ENCODE peak calls at places on chromosome 10, in six cellular contexts. G, X, A, B, O and Q are unnamed samples.

GRCh38 chr10:78639629-78640028 is 429.1 kb upstream of the ZMIZ1 start:
- DNase-seq in G (no peak), X (no peak), A (no peak), B (no peak), O (no peak), Q (no peak)

GRCh38 chr10:129646921-129647320 is 179.9 kb downstream of the MGMT start:
- DNase-seq in G (no peak), X (no peak), A (no peak), B (no peak), O (no peak), Q (no peak)

GRCh38 chr10:66929375-66929774 is 3.5 kb downstream of the LRRTM3 start:
- DNase-seq in G (no peak), X (no peak), A (no peak), B (no peak), O (no peak), Q (no peak)

GRCh38 chr10:24209946-24210491 is 1.1 kb downstream of the KIAA1217 start:
- DNase-seq in G (peak), X (peak), A (peak), B (peak), O (no peak), Q (no peak)

GRCh38 chr10:82934429-82934828 is 1059.4 kb downstream of the NRG3 start:
- DNase-seq in G (no peak), X (no peak), A (peak), B (no peak), O (no peak), Q (no peak)

GRCh38 chr10:50622497-50623298 is 1.1 kb downstream of the SGMS1 start:
- DNase-seq in G (peak), X (peak), A (no peak), B (peak), O (no peak), Q (no peak)

GRCh38 chr10:49055231-49055850 is 60.0 kb downstream of the VSTM4 start:
- DNase-seq in G (no peak), X (no peak), A (no peak), B (no peak), O (no peak), Q (no peak)

GRCh38 chr10:116769791-116770190 is 27.4 kb upstream of the HSPA12A start:
- DNase-seq in G (peak), X (no peak), A (no peak), B (no peak), O (no peak), Q (no peak)

GRCh38 chr10:72948762-72949161 is 5.8 kb downstream of the PLA2G12B start:
- DNase-seq in G (no peak), X (no peak), A (no peak), B (no peak), O (no peak), Q (no peak)

GRCh38 chr10:29877798-29878491 is 181.4 kb downstream of the JCAD start:
- DNase-seq in G (no peak), X (no peak), A (no peak), B (no peak), O (no peak), Q (no peak)

GRCh38 chr10:88038268-88038667 is 174.8 kb downstream of the PTEN start:
- DNase-seq in G (peak), X (peak), A (no peak), B (no peak), O (no peak), Q (no peak)

GRCh38 chr10:11880169-11881027 is 57.2 kb downstream of the PROSER2 start:
- DNase-seq in G (no peak), X (no peak), A (no peak), B (no peak), O (no peak), Q (no peak)

GRCh38 chr10:119595134-119595714 is 1.5 kb downstream of the TIAL1 start:
- DNase-seq in G (peak), X (no peak), A (no peak), B (peak), O (no peak), Q (no peak)

GRCh38 chr10:78782441-78782840 is 286.3 kb upstream of the ZMIZ1 start:
- DNase-seq in G (no peak), X (no peak), A (no peak), B (no peak), O (no peak), Q (no peak)

GRCh38 chr10:58952162-58952561 is 224.3 kb upstream of the PHYHIPL start:
- DNase-seq in G (no peak), X (no peak), A (no peak), B (no peak), O (no peak), Q (no peak)

GRCh38 chr10:87865201-87866025 is 2.0 kb downstream of the PTEN start:
- DNase-seq in G (peak), X (no peak), A (peak), B (peak), O (no peak), Q (no peak)

GRCh38 chr10:24969732-24970330 is 17.4 kb upstream of the PRTFDC1 start:
- DNase-seq in G (no peak), X (no peak), A (no peak), B (no peak), O (no peak), Q (no peak)

GRCh38 chr10:72334196-72334831 is 20.4 kb downstream of the DNAJB12 start:
- DNase-seq in G (peak), X (peak), A (no peak), B (no peak), O (peak), Q (peak)

GRCh38 chr10:107969936-107970335 is 805.4 kb upstream of the SORCS1 start:
- DNase-seq in G (no peak), X (no peak), A (no peak), B (no peak), O (no peak), Q (no peak)

GRCh38 chr10:91798736-91799579 is 732 bp downstream of the TNKS2 start:
- DNase-seq in G (peak), X (peak), A (peak), B (peak), O (peak), Q (peak)

GRCh38 chr10:111247781-111248389 is 171.1 kb downstream of the ADRA2A start:
- DNase-seq in G (no peak), X (no peak), A (no peak), B (peak), O (no peak), Q (no peak)

GRCh38 chr10:122990278-122990677 is 10.1 kb downstream of the PSTK start:
- DNase-seq in G (no peak), X (peak), A (no peak), B (no peak), O (no peak), Q (no peak)